ENCODE peak calls at places on chromosomes 7 and 10, in four cellular contexts. K, Z, N and L are unnamed samples.

GRCh38 chr7:82468435-82468834 is 24.9 kb upstream of the CACNA2D1 start:
- DNase-seq in K (no peak), Z (no peak), N (no peak), L (no peak)

GRCh38 chr7:27163776-27164380 is 1.5 kb downstream of the HOXA9 start:
- DNase-seq in K (no peak), Z (no peak), N (no peak), L (peak)

GRCh38 chr10:97434055-97434454 is 8.1 kb downstream of the PGAM1 start:
- DNase-seq in K (no peak), Z (no peak), N (no peak), L (no peak)

GRCh38 chr7:2106506-2106905 is 126.2 kb downstream of the MAD1L1 start:
- DNase-seq in K (no peak), Z (no peak), N (no peak), L (no peak)

GRCh38 chr10:14648042-14648765 is 126.5 kb downstream of the FAM107B start:
- DNase-seq in K (peak), Z (peak), N (no peak), L (no peak)

GRCh38 chr10:111093741-111094380 is 17.0 kb downstream of the ADRA2A start:
- DNase-seq in K (no peak), Z (no peak), N (no peak), L (no peak)

GRCh38 chr10:87558333-87558732 is 53.6 kb downstream of the MINPP1 start:
- DNase-seq in K (no peak), Z (no peak), N (no peak), L (no peak)

GRCh38 chr7:151491859-151492258 is 27.8 kb downstream of the RHEB start:
- DNase-seq in K (no peak), Z (no peak), N (peak), L (peak)

GRCh38 chr7:121824276-121824675 is 48.7 kb upstream of the PTPRZ1 start:
- DNase-seq in K (no peak), Z (no peak), N (no peak), L (no peak)

GRCh38 chr10:19795691-19796090 is 20.5 kb upstream of the PLXDC2 start:
- DNase-seq in K (no peak), Z (no peak), N (no peak), L (no peak)

GRCh38 chr7:12518920-12519681 is 51.4 kb upstream of the SCIN start:
- DNase-seq in K (no peak), Z (no peak), N (peak), L (no peak)

GRCh38 chr7:98319176-98319575 is 37.7 kb downstream of the BRI3 start:
- DNase-seq in K (no peak), Z (no peak), N (no peak), L (no peak)

GRCh38 chr7:17939111-17939669 is 1.1 kb downstream of the SNX13 start:
- DNase-seq in K (no peak), Z (no peak), N (no peak), L (peak)

GRCh38 chr7:2104107-2104710 is 128.5 kb downstream of the MAD1L1 start:
- DNase-seq in K (peak), Z (peak), N (peak), L (no peak)